ENCODE peak calls at places on chromosomes 7 and 10, in seven cellular contexts. One of them, this sample, is unnamed.

GRCh38 chr10:79424221-79425073 is 21.0 kb downstream of the ZCCHC24 start:
- DNase-seq in ovary: peak
- DNase-seq in H1: no peak
- DNase-seq in tibial nerve: no peak
- DNase-seq in K562: no peak
- DNase-seq in upper lobe of left lung: peak
- DNase-seq in A549: no peak
- DNase-seq in this sample: no peak

GRCh38 chr7:134478707-134479106 is 19.8 kb upstream of the AKR1B1 start:
- DNase-seq in ovary: no peak
- DNase-seq in H1: no peak
- DNase-seq in tibial nerve: no peak
- DNase-seq in A549: no peak
- DNase-seq in K562: no peak
- DNase-seq in upper lobe of left lung: no peak
- DNase-seq in this sample: no peak

GRCh38 chr7:101911800-101912705 is 94.6 kb downstream of the CUX1 start:
- DNase-seq in K562: peak
- DNase-seq in A549: no peak
- DNase-seq in upper lobe of left lung: peak
- DNase-seq in tibial nerve: peak
- DNase-seq in ovary: peak
- DNase-seq in H1: no peak
- DNase-seq in this sample: peak

GRCh38 chr7:105639677-105640493 is 58.6 kb upstream of the EFCAB10 start:
- DNase-seq in H1: peak
- DNase-seq in ovary: peak
- DNase-seq in K562: no peak
- DNase-seq in upper lobe of left lung: no peak
- DNase-seq in tibial nerve: no peak
- DNase-seq in A549: no peak
- DNase-seq in this sample: no peak

GRCh38 chr7:27130540-27131389 is at the start of gene HOXA4:
- DNase-seq in ovary: peak
- DNase-seq in tibial nerve: peak
- DNase-seq in upper lobe of left lung: peak
- DNase-seq in K562: no peak
- DNase-seq in H1: peak
- DNase-seq in A549: no peak
- DNase-seq in this sample: peak

GRCh38 chr7:23285657-23286646 is 13.2 kb upstream of the MALSU1 start:
- DNase-seq in tibial nerve: no peak
- DNase-seq in ovary: no peak
- DNase-seq in A549: no peak
- DNase-seq in H1: no peak
- DNase-seq in upper lobe of left lung: no peak
- DNase-seq in K562: no peak
- DNase-seq in this sample: no peak

GRCh38 chr10:6759961-6760360 is 179.9 kb upstream of the PRKCQ start:
- DNase-seq in tibial nerve: no peak
- DNase-seq in ovary: no peak
- DNase-seq in K562: no peak
- DNase-seq in A549: no peak
- DNase-seq in upper lobe of left lung: no peak
- DNase-seq in H1: no peak
- DNase-seq in this sample: no peak

GRCh38 chr10:125375210-125375609 is 214.8 kb upstream of the CTBP2 start:
- DNase-seq in ovary: no peak
- DNase-seq in A549: no peak
- DNase-seq in H1: no peak
- DNase-seq in upper lobe of left lung: no peak
- DNase-seq in tibial nerve: no peak
- DNase-seq in K562: no peak
- DNase-seq in this sample: no peak

GRCh38 chr7:1104514-1105179 is 16.7 kb downstream of the GPER1 start:
- DNase-seq in tibial nerve: no peak
- DNase-seq in K562: no peak
- DNase-seq in A549: no peak
- DNase-seq in H1: no peak
- DNase-seq in ovary: no peak
- DNase-seq in upper lobe of left lung: no peak
- DNase-seq in this sample: no peak

GRCh38 chr7:1101580-1102431 is 13.9 kb downstream of the GPER1 start:
- DNase-seq in A549: no peak
- DNase-seq in H1: no peak
- DNase-seq in K562: no peak
- DNase-seq in tibial nerve: no peak
- DNase-seq in upper lobe of left lung: no peak
- DNase-seq in ovary: no peak
- DNase-seq in this sample: no peak

GRCh38 chr7:1103789-1104513 is 16.0 kb downstream of the GPER1 start:
- DNase-seq in A549: no peak
- DNase-seq in ovary: no peak
- DNase-seq in K562: no peak
- DNase-seq in upper lobe of left lung: no peak
- DNase-seq in H1: no peak
- DNase-seq in tibial nerve: no peak
- DNase-seq in this sample: no peak

GRCh38 chr7:1105189-1105588 is 17.3 kb downstream of the GPER1 start:
- DNase-seq in H1: no peak
- DNase-seq in upper lobe of left lung: no peak
- DNase-seq in K562: no peak
- DNase-seq in A549: no peak
- DNase-seq in ovary: no peak
- DNase-seq in tibial nerve: no peak
- DNase-seq in this sample: no peak

DNA sequence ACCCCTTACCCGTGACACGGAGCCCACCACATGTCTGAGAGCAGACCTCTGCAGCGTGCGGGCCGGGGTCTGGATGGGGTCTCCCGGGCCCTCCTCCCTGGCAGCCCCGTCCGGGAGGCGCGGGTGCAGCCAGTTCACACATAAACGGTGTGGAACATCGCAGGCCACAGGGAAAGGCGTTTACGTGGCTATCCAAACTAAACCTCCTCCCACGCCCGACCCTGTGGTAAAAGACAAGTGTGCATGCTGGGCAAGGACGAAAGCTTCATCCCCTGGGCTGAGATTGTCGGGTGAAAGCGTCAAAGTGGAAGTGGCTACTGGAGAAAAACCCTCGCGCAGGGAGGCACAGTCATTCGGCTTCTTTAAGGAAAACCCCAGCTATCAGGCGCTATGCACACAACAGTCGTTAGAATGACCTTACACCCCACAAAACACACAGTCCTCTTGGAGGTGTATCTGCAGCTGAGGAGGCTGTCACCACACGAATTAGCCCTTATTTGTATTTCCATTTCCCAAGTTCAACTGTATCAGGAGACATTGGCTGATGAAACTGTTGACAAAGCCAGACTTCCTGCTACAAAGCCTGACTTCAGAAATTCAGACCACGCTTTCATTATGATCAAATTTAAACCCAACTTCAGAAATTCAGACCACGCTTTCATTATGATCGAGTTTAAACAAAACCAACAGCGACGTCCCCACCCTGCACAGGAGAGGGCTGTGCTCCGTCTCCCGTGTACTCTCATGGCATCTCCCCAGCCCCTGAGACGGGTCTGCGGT is 15.3 kb downstream of the GPER1 start:
- DNase-seq in H1: no peak
- DNase-seq in ovary: no peak
- DNase-seq in A549: no peak
- DNase-seq in upper lobe of left lung: no peak
- DNase-seq in tibial nerve: no peak
- DNase-seq in K562: no peak
- DNase-seq in this sample: no peak
- TF ChIP-seq POLR2A in H1: no peak
- TF ChIP-seq POLR2A in ovary: no peak
- TF ChIP-seq POLR2A in A549: no peak
- TF ChIP-seq POLR2A in upper lobe of left lung: no peak
- TF ChIP-seq POLR2A in tibial nerve: no peak
- TF ChIP-seq POLR2A in K562: no peak
- TF ChIP-seq POLR2A in this sample: no peak

DNA sequence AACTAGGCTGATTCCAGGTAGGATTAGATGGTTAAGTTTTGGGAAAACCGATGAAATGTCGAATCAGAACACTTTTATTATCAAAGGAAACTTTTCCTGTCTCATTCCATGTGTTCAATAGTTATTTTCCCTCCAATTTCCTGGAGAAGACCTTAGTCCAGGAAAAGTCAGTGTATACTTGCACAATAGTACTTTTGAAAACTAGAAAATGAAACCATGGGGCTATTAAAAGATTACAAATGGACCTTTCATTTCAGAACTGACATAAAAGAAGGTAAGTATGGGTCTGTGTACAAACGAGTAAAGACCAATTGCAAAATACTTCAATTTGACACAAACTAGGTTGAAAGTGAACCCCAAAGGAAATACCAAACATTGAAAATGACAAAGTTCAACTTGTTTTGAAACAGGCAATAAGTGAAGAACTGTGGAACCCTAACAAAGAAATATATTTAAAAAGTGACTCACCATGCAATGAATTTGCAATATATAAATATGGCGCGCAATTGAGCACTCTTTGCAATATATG is 2.1 kb downstream of the AVPI1 start:
- DNase-seq in K562: no peak
- DNase-seq in tibial nerve: no peak
- DNase-seq in ovary: no peak
- DNase-seq in A549: no peak
- DNase-seq in H1: no peak
- DNase-seq in upper lobe of left lung: no peak
- DNase-seq in this sample: no peak
- H3K4me3 ChIP-seq in K562: peak
- H3K4me3 ChIP-seq in tibial nerve: peak
- H3K4me3 ChIP-seq in ovary: peak
- H3K4me3 ChIP-seq in A549: peak
- H3K4me3 ChIP-seq in H1: no peak
- H3K4me3 ChIP-seq in upper lobe of left lung: peak
- H3K4me3 ChIP-seq in this sample: peak

GRCh38 chr10:129031233-129032150 is 435.5 kb upstream of the MGMT start:
- DNase-seq in A549: peak
- DNase-seq in ovary: peak
- DNase-seq in tibial nerve: peak
- DNase-seq in K562: peak
- DNase-seq in upper lobe of left lung: no peak
- DNase-seq in H1: peak
- DNase-seq in this sample: peak

GRCh38 chr10:129032626-129033353 is 434.3 kb upstream of the MGMT start:
- DNase-seq in K562: no peak
- DNase-seq in ovary: no peak
- DNase-seq in A549: no peak
- DNase-seq in upper lobe of left lung: no peak
- DNase-seq in tibial nerve: no peak
- DNase-seq in H1: no peak
- DNase-seq in this sample: no peak

GRCh38 chr10:129035052-129035805 is 431.8 kb upstream of the MGMT start:
- DNase-seq in upper lobe of left lung: no peak
- DNase-seq in ovary: no peak
- DNase-seq in A549: no peak
- DNase-seq in H1: no peak
- DNase-seq in tibial nerve: no peak
- DNase-seq in K562: no peak
- DNase-seq in this sample: peak

GRCh38 chr10:129033354-129033729 is 433.7 kb upstream of the MGMT start:
- DNase-seq in upper lobe of left lung: no peak
- DNase-seq in tibial nerve: no peak
- DNase-seq in A549: no peak
- DNase-seq in H1: no peak
- DNase-seq in K562: no peak
- DNase-seq in ovary: no peak
- DNase-seq in this sample: no peak

DNA sequence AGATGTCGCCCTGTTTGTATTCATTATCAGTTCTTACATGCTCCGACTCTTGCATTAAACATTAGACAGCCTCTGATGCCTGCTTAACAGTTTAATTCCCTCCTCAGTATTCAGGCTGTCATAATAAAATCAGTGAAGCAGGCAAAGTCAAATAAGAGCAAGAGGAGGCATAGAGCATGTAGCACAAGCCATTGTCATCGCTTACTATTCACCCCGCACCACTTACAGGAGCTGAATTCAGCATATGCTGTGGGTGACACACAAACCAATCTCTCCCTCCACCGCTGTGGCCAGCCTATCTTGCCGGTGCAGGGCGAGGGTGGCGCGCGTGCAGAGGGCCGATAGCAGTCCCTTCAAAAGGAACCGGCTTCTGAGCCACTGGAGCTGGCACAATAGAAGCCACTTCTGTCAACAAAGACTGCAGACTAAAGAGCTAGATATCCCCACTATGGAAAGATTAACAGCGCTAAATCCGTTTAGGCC is 433.2 kb upstream of the MGMT start:
- DNase-seq in ovary: no peak
- DNase-seq in H1: no peak
- DNase-seq in tibial nerve: no peak
- DNase-seq in upper lobe of left lung: no peak
- DNase-seq in A549: no peak
- DNase-seq in K562: peak
- DNase-seq in this sample: no peak
- TF ChIP-seq EP300 in ovary: no peak
- TF ChIP-seq EP300 in H1: no peak
- TF ChIP-seq EP300 in tibial nerve: no peak
- TF ChIP-seq EP300 in upper lobe of left lung: no peak
- TF ChIP-seq EP300 in A549: no peak
- TF ChIP-seq EP300 in K562: peak
- TF ChIP-seq EP300 in this sample: no peak

GRCh38 chr7:130940907-130941306 is 206.9 kb upstream of the KLF14 start:
- DNase-seq in tibial nerve: no peak
- DNase-seq in A549: no peak
- DNase-seq in upper lobe of left lung: no peak
- DNase-seq in ovary: no peak
- DNase-seq in H1: no peak
- DNase-seq in K562: no peak
- DNase-seq in this sample: no peak

GRCh38 chr7:130942211-130942964 is 208.4 kb upstream of the KLF14 start:
- DNase-seq in A549: peak
- DNase-seq in tibial nerve: peak
- DNase-seq in H1: no peak
- DNase-seq in ovary: peak
- DNase-seq in upper lobe of left lung: peak
- DNase-seq in K562: peak
- DNase-seq in this sample: peak

GRCh38 chr7:130940326-130940725 is 206.3 kb upstream of the KLF14 start:
- DNase-seq in ovary: no peak
- DNase-seq in upper lobe of left lung: no peak
- DNase-seq in A549: no peak
- DNase-seq in tibial nerve: no peak
- DNase-seq in K562: no peak
- DNase-seq in H1: no peak
- DNase-seq in this sample: no peak

GRCh38 chr7:130943336-130943901 is 209.4 kb upstream of the KLF14 start:
- DNase-seq in A549: peak
- DNase-seq in K562: no peak
- DNase-seq in upper lobe of left lung: no peak
- DNase-seq in ovary: no peak
- DNase-seq in H1: no peak
- DNase-seq in tibial nerve: no peak
- DNase-seq in this sample: no peak

DNA sequence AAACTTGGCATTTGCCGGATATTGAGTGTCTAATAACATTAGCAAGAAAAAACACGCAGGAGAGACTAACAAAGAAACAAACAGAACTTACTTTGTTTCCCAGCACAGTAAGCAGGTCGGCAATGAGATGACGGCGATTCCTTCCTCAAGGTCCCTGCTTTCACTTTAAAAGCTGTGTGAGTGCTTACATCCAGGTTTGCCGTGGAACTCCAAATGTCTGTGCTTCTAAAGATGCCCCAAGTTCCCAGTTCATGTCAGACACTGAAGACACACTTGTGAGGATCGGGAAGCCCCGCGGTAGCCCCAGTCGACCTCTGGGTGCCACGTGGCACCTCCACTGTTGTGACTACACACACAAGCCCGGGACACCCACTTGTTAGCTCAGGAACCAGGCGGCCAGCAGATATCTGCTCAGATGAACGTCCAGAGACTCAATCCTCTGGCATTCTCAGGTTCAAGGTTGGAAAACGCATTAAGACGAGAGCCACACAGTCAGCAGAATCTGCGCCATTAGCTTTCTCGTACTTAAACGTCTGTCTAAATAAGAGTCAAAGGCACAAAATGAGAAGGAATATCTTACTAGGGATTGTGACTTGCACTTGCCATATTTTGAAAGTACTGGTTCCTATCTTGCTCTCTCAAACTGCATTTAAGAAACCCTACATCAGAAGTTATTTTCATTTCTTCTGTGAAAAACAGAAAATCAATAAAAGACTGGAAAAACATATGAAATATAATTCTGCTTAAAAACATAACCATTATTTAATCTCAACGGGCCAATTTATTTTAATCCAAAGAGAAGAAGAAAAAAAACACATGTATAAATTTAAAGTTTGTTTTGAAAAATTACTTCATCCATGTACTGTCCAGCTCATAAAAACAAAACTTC is 207.6 kb upstream of the KLF14 start:
- DNase-seq in tibial nerve: no peak
- DNase-seq in H1: no peak
- DNase-seq in upper lobe of left lung: peak
- DNase-seq in K562: peak
- DNase-seq in ovary: peak
- DNase-seq in A549: peak
- DNase-seq in this sample: peak
- TF ChIP-seq POLR2A in tibial nerve: peak
- TF ChIP-seq POLR2A in H1: no peak
- TF ChIP-seq POLR2A in upper lobe of left lung: no peak
- TF ChIP-seq POLR2A in K562: peak
- TF ChIP-seq POLR2A in ovary: peak
- TF ChIP-seq POLR2A in A549: no peak
- TF ChIP-seq POLR2A in this sample: peak

This sample was measured in transverse colon.